ENCODE peak calls at places on chromosomes 3 and 15, in eight cellular contexts. D is GM12878, F is tibial nerve, I is SK-N-SH, B is transverse colon, G is K562, M is stomach, A is ovary. Q is an unnamed sample.

GRCh38 chr15:20280933-20281463 is 260.6 kb downstream of the GOLGA6L6 start:
- DNase-seq in D (no peak), F (no peak), I (no peak), B (no peak), G (no peak), M (no peak), A (no peak), Q (no peak)

GRCh38 chr3:133169669-133170068 is 131.5 kb downstream of the TMEM108 start:
- DNase-seq in D (no peak), F (no peak), I (peak; percentile 43), B (no peak), G (no peak), M (no peak), A (no peak), Q (no peak)

GRCh38 chr3:34216713-34217346 is 418.4 kb downstream of the PDCD6IP start:
- DNase-seq in D (no peak), F (no peak), I (no peak), B (no peak), G (no peak), M (no peak), A (no peak), Q (no peak)

GRCh38 chr3:41140242-41140641 is 59.1 kb upstream of the CTNNB1 start:
- DNase-seq in D (no peak), F (no peak), I (no peak), B (no peak), G (no peak), M (no peak), A (no peak), Q (no peak)

GRCh38 chr3:17456036-17456435 is 286.4 kb downstream of the TBC1D5 start:
- DNase-seq in D (no peak), F (no peak), I (no peak), B (no peak), G (no peak), M (no peak), A (no peak), Q (no peak)

GRCh38 chr3:3316523-3316922 is 137.0 kb upstream of the CRBN start:
- DNase-seq in D (no peak), F (no peak), I (no peak), B (no peak), G (no peak), M (no peak), A (no peak), Q (no peak)

GRCh38 chr3:154060606-154061380 is 60.4 kb upstream of the ARHGEF26 start:
- DNase-seq in D (no peak), F (peak; percentile 16), I (no peak), B (no peak), G (no peak), M (no peak), A (no peak), Q (no peak)

GRCh38 chr15:48630245-48630644 is 15.3 kb downstream of the FBN1 start:
- DNase-seq in D (no peak), F (no peak), I (no peak), B (no peak), G (no peak), M (no peak), A (no peak), Q (no peak)

GRCh38 chr15:36844453-36845094 is 255.8 kb downstream of the MEIS2 start:
- DNase-seq in D (no peak), F (no peak), I (no peak), B (no peak), G (no peak), M (no peak), A (no peak), Q (peak; percentile 61)

GRCh38 chr3:184631339-184631965 is 69.9 kb downstream of the EPHB3 start:
- DNase-seq in D (no peak), F (no peak), I (no peak), B (no peak), G (no peak), M (no peak), A (no peak), Q (no peak)

GRCh38 chr3:133136114-133137041 is 98.2 kb downstream of the TMEM108 start:
- DNase-seq in D (peak; percentile 50), F (no peak), I (peak; percentile 15), B (no peak), G (no peak), M (no peak), A (no peak), Q (no peak)

GRCh38 chr15:67059127-67059553 is 6.3 kb upstream of the SMAD3 start:
- DNase-seq in D (no peak), F (no peak), I (no peak), B (peak; percentile 57), G (no peak), M (peak; percentile 64), A (no peak), Q (no peak)

GRCh38 chr3:21801631-21802030 is 50.6 kb upstream of the ZNF385D start:
- DNase-seq in D (no peak), F (no peak), I (no peak), B (no peak), G (no peak), M (no peak), A (no peak), Q (no peak)

GRCh38 chr15:73873889-73874511 is 636 bp downstream of the TBC1D21 start:
- DNase-seq in D (no peak), F (no peak), I (peak; percentile 55), B (no peak), G (peak; percentile 68), M (peak; percentile 52), A (no peak), Q (no peak)

GRCh38 chr3:58034738-58035511 is 26.7 kb downstream of the FLNB start:
- DNase-seq in D (peak; percentile 96), F (no peak), I (no peak), B (no peak), G (peak; percentile 52), M (no peak), A (no peak), Q (peak; percentile 40)

GRCh38 chr3:13654330-13655073 is 105.6 kb downstream of the FBLN2 start:
- DNase-seq in D (no peak), F (no peak), I (peak; percentile 65), B (no peak), G (no peak), M (no peak), A (no peak), Q (no peak)
- TF ChIP-seq EP300 in D (no peak), F (no peak), I (no peak), B (no peak), G (no peak), M (no peak), A (no peak), Q (no peak)

GRCh38 chr3:113275876-113276580 is 64.7 kb downstream of the BOC start:
- DNase-seq in D (peak; percentile 25), F (peak; percentile 60), I (no peak), B (peak; percentile 26), G (peak; percentile 7), M (no peak), A (peak; percentile 42), Q (peak; percentile 78)
- H3K36me3 ChIP-seq in D (no peaks in the 10 kb centered on the region), F (peaks cover 51% of the 10 kb centered on the region), I (peaks cover 36% of the 10 kb centered on the region), B (no peaks in the 10 kb centered on the region), G (no peaks in the 10 kb centered on the region), M (peaks cover 56% of the 10 kb centered on the region), A (no peaks in the 10 kb centered on the region), Q (peaks cover 70% of the 10 kb centered on the region)

GRCh38 chr15:92613841-92614240 is 41.7 kb downstream of the FAM174B start:
- DNase-seq in D (no peak), F (no peak), I (no peak), B (no peak), G (no peak), M (peak; percentile 23), A (no peak), Q (peak; percentile 30)

GRCh38 chr15:92610101-92610520 is 45.5 kb downstream of the FAM174B start:
- DNase-seq in D (no peak), F (no peak), I (no peak), B (no peak), G (no peak), M (no peak), A (no peak), Q (peak; percentile 52)

GRCh38 chr15:92611150-92611549 is 44.4 kb downstream of the FAM174B start:
- DNase-seq in D (no peak), F (no peak), I (no peak), B (no peak), G (no peak), M (no peak), A (no peak), Q (no peak)

GRCh38 chr15:92612891-92613290 is 42.7 kb downstream of the FAM174B start:
- DNase-seq in D (no peak), F (no peak), I (no peak), B (no peak), G (no peak), M (peak; percentile 19), A (no peak), Q (peak; percentile 27)

DNA sequence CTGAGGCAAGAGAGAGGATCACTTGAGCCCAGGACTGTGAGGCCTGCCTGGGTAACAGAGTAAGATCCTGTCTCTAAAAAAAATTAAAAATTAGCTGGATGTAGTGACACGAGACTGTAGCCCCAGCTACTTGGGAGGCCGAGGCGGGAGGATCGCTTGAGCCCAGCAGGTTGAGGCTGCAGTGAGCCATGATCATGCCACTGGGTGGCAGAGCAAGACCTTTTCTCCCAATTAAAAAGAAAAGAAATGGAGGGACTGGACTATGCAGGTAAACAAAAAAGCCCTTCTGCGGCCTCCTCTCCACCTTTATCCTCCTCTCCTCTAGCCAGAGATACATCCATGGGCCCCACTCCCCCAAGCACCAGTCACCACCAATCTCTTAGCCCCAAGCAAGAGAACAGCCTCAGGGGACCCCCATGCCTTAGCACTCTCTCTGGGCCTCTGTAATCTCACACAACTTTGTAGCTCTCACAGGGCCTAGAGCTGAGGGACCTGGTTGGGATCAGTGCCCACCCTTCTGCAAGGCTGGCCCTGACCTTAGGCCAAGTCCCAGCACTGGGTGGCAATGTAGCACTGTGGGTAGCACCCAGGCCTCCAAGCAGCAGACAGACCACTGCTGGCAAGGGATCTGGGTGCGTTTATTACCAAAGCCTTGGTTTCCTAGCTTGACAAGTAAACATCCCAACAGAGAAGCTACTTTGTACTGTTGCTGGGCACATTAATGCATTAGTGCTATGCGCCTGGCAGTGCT is 43.4 kb downstream of the FAM174B start:
- DNase-seq in D (no peak), F (no peak), I (peak; percentile 61), B (no peak), G (no peak), M (no peak), A (no peak), Q (peak; percentile 59)
- TF ChIP-seq CTCF in D (peak; percentile 36), F (no peak), I (no peak), B (no peak), G (no peak), M (no peak), A (no peak), Q (no peak)

DNA sequence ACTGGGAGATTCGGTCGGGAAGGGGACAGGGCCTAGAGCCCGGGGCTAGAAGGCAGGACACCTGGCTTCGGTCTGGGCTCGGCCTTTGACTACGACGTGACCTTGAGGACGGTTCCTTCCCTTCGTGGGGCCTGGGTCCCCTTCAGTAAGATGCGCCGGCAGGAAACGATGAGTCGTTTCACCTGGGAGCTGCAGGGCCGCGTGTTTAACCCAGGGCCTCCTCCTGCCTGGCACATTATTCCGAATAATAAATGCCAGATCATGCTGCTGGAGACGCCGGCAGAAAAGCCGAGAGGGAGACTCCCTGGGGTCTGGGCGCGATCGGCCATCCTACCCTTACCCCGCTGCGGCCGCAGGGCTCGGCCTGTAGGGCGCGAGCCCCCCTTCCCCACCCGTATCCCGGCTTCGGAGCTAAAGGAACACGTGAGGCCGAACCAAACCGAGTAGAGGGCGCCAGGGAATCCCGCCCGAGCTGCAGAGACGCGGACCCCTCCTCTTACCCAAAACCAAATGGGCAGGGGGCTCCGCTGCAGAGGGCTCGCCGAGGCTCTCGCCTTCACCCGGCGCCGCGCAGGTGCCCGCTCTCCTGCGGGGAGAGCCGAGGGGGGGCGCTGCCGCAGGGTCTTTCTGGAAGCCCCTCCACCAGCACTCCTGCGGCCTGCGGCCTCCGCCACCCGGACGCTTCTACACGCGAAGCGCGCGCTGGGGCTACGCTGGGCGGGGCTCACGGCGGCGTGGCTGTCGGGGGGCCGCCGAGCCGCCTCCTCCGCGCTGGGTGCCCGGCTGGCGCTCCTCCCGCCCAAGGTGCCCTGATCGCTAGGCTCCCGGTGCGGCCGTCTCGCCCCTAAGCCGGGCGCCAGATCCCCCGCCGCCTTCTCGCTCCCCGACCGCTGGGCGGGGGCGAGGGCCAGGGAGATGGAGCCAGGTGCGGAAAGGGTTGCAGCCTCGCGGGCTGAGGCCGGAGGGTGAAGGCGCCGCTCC is at the start of gene BDH1:
- DNase-seq in D (no peak), F (peak; percentile 29), I (peak; percentile 84), B (peak; percentile 69), G (no peak), M (peak; percentile 59), A (no peak), Q (no peak)
- TF ChIP-seq EP300 in D (peak; percentile 25), F (no peak), I (no peak), B (no peak), G (no peak), M (no peak), A (no peak), Q (no peak)